ENCODE peak calls at places on chromosome 14, in six cellular contexts. One of them, this sample, is unnamed.

GRCh38 chr14:34682787-34683321 is 31.5 kb downstream of the CFL2 start:
- DNase-seq in RWPE1: no peak
- DNase-seq in fibroblast of mammary gland: no peak
- DNase-seq in chondrocyte: no peak
- DNase-seq in colonic mucosa: no peak
- DNase-seq in Peyer's patch: no peak
- DNase-seq in this sample: no peak

GRCh38 chr14:57865450-57866198 is at the start of gene SLC35F4:
- DNase-seq in RWPE1: peak
- DNase-seq in fibroblast of mammary gland: peak
- DNase-seq in chondrocyte: peak
- DNase-seq in colonic mucosa: no peak
- DNase-seq in Peyer's patch: no peak
- DNase-seq in this sample: no peak

GRCh38 chr14:88613552-88614010 is 50.7 kb downstream of the ZC3H14 start:
- DNase-seq in RWPE1: peak
- DNase-seq in fibroblast of mammary gland: peak
- DNase-seq in chondrocyte: no peak
- DNase-seq in colonic mucosa: no peak
- DNase-seq in Peyer's patch: peak
- DNase-seq in this sample: no peak

GRCh38 chr14:55077155-55077554 is 25.7 kb downstream of the MAPK1IP1L start:
- DNase-seq in RWPE1: peak
- DNase-seq in fibroblast of mammary gland: peak
- DNase-seq in chondrocyte: no peak
- DNase-seq in colonic mucosa: peak
- DNase-seq in Peyer's patch: no peak
- DNase-seq in this sample: no peak

GRCh38 chr14:96824283-96824682 is 27.1 kb downstream of the VRK1 start:
- DNase-seq in RWPE1: peak
- DNase-seq in fibroblast of mammary gland: peak
- DNase-seq in chondrocyte: no peak
- DNase-seq in colonic mucosa: no peak
- DNase-seq in Peyer's patch: no peak
- DNase-seq in this sample: no peak

GRCh38 chr14:50083467-50084337 is 32.7 kb downstream of the VCPKMT start:
- DNase-seq in RWPE1: no peak
- DNase-seq in fibroblast of mammary gland: no peak
- DNase-seq in chondrocyte: no peak
- DNase-seq in colonic mucosa: peak
- DNase-seq in Peyer's patch: no peak
- DNase-seq in this sample: peak

GRCh38 chr14:21631084-21631483 is 3.7 kb downstream of the OR10G2 start:
- DNase-seq in RWPE1: no peak
- DNase-seq in fibroblast of mammary gland: no peak
- DNase-seq in chondrocyte: no peak
- DNase-seq in colonic mucosa: no peak
- DNase-seq in Peyer's patch: no peak
- DNase-seq in this sample: no peak

GRCh38 chr14:67370830-67371229 is 10.7 kb downstream of the EIF2S1 start:
- DNase-seq in RWPE1: no peak
- DNase-seq in fibroblast of mammary gland: peak
- DNase-seq in chondrocyte: no peak
- DNase-seq in colonic mucosa: no peak
- DNase-seq in Peyer's patch: no peak
- DNase-seq in this sample: no peak

GRCh38 chr14:58638231-58639205 is 756 bp downstream of the DACT1 start:
- DNase-seq in RWPE1: peak
- DNase-seq in fibroblast of mammary gland: peak
- DNase-seq in chondrocyte: no peak
- DNase-seq in colonic mucosa: peak
- DNase-seq in Peyer's patch: peak
- DNase-seq in this sample: no peak

GRCh38 chr14:23408307-23408630 is 196 bp upstream of the MYH6 start:
- DNase-seq in RWPE1: no peak
- DNase-seq in fibroblast of mammary gland: no peak
- DNase-seq in chondrocyte: no peak
- DNase-seq in colonic mucosa: no peak
- DNase-seq in Peyer's patch: no peak
- DNase-seq in this sample: no peak

GRCh38 chr14:24734917-24735500 is 101.0 kb upstream of the GZMB start:
- DNase-seq in RWPE1: no peak
- DNase-seq in fibroblast of mammary gland: peak
- DNase-seq in chondrocyte: no peak
- DNase-seq in colonic mucosa: peak
- DNase-seq in Peyer's patch: peak
- DNase-seq in this sample: no peak

GRCh38 chr14:95184413-95184790 is 27.1 kb upstream of the DICER1 start:
- DNase-seq in RWPE1: no peak
- DNase-seq in fibroblast of mammary gland: no peak
- DNase-seq in chondrocyte: no peak
- DNase-seq in colonic mucosa: no peak
- DNase-seq in Peyer's patch: no peak
- DNase-seq in this sample: no peak

GRCh38 chr14:96192975-96193805 is 11.4 kb upstream of the BDKRB2 start:
- DNase-seq in RWPE1: no peak
- DNase-seq in fibroblast of mammary gland: no peak
- DNase-seq in chondrocyte: no peak
- DNase-seq in colonic mucosa: no peak
- DNase-seq in Peyer's patch: no peak
- DNase-seq in this sample: no peak

GRCh38 chr14:106491851-106492250 is 965.5 kb downstream of the TMEM121 start:
- DNase-seq in RWPE1: no peak
- DNase-seq in fibroblast of mammary gland: no peak
- DNase-seq in chondrocyte: no peak
- DNase-seq in colonic mucosa: no peak
- DNase-seq in Peyer's patch: peak
- DNase-seq in this sample: no peak

GRCh38 chr14:105484069-105484996 is 2.4 kb upstream of the CRIP1 start:
- DNase-seq in RWPE1: no peak
- DNase-seq in fibroblast of mammary gland: no peak
- DNase-seq in chondrocyte: no peak
- DNase-seq in colonic mucosa: peak
- DNase-seq in Peyer's patch: peak
- DNase-seq in this sample: no peak

GRCh38 chr14:54702014-54702491 is 135.1 kb downstream of the SAMD4A start:
- DNase-seq in RWPE1: no peak
- DNase-seq in fibroblast of mammary gland: no peak
- DNase-seq in chondrocyte: no peak
- DNase-seq in colonic mucosa: no peak
- DNase-seq in Peyer's patch: no peak
- DNase-seq in this sample: no peak

GRCh38 chr14:65098586-65098985 is 3.7 kb downstream of the MAX start:
- DNase-seq in RWPE1: peak
- DNase-seq in fibroblast of mammary gland: peak
- DNase-seq in chondrocyte: no peak
- DNase-seq in colonic mucosa: no peak
- DNase-seq in Peyer's patch: no peak
- DNase-seq in this sample: no peak

GRCh38 chr14:66645716-66646115 is 137.8 kb downstream of the GPHN start:
- DNase-seq in RWPE1: peak
- DNase-seq in fibroblast of mammary gland: no peak
- DNase-seq in chondrocyte: no peak
- DNase-seq in colonic mucosa: no peak
- DNase-seq in Peyer's patch: no peak
- DNase-seq in this sample: no peak

GRCh38 chr14:62428429-62429203 is 616.6 kb downstream of the KCNH5 start:
- DNase-seq in RWPE1: peak
- DNase-seq in fibroblast of mammary gland: peak
- DNase-seq in chondrocyte: no peak
- DNase-seq in colonic mucosa: no peak
- DNase-seq in Peyer's patch: no peak
- DNase-seq in this sample: no peak

GRCh38 chr14:23543403-23543802 is 8.2 kb downstream of the ZFHX2 start:
- DNase-seq in RWPE1: no peak
- DNase-seq in fibroblast of mammary gland: no peak
- DNase-seq in chondrocyte: peak
- DNase-seq in colonic mucosa: no peak
- DNase-seq in Peyer's patch: no peak
- DNase-seq in this sample: no peak

GRCh38 chr14:99378782-99379214 is 101.9 kb downstream of the SETD3 start:
- DNase-seq in RWPE1: peak
- DNase-seq in fibroblast of mammary gland: peak
- DNase-seq in chondrocyte: no peak
- DNase-seq in colonic mucosa: no peak
- DNase-seq in Peyer's patch: no peak
- DNase-seq in this sample: no peak

GRCh38 chr14:24632336-24632735 is 1.7 kb downstream of the GZMB start:
- DNase-seq in RWPE1: no peak
- DNase-seq in fibroblast of mammary gland: no peak
- DNase-seq in chondrocyte: no peak
- DNase-seq in colonic mucosa: no peak
- DNase-seq in Peyer's patch: no peak
- DNase-seq in this sample: no peak

GRCh38 chr14:49907186-49907585 is 14.3 kb downstream of the ARF6 start:
- DNase-seq in RWPE1: no peak
- DNase-seq in fibroblast of mammary gland: no peak
- DNase-seq in chondrocyte: no peak
- DNase-seq in colonic mucosa: peak
- DNase-seq in Peyer's patch: no peak
- DNase-seq in this sample: no peak

GRCh38 chr14:53953002-53953827 is 3.4 kb downstream of the BMP4 start:
- DNase-seq in RWPE1: peak
- DNase-seq in fibroblast of mammary gland: peak
- DNase-seq in chondrocyte: no peak
- DNase-seq in colonic mucosa: peak
- DNase-seq in Peyer's patch: peak
- DNase-seq in this sample: no peak

GRCh38 chr14:64253672-64254071 is 40.5 kb downstream of the ESR2 start:
- DNase-seq in RWPE1: peak
- DNase-seq in fibroblast of mammary gland: peak
- DNase-seq in chondrocyte: no peak
- DNase-seq in colonic mucosa: no peak
- DNase-seq in Peyer's patch: no peak
- DNase-seq in this sample: no peak

GRCh38 chr14:101476258-101476930 is 84.9 kb upstream of the DIO3 start:
- DNase-seq in RWPE1: no peak
- DNase-seq in fibroblast of mammary gland: no peak
- DNase-seq in chondrocyte: no peak
- DNase-seq in colonic mucosa: peak
- DNase-seq in Peyer's patch: peak
- DNase-seq in this sample: no peak

GRCh38 chr14:79082883-79083282 is 912.7 kb downstream of the NRXN3 start:
- DNase-seq in RWPE1: no peak
- DNase-seq in fibroblast of mammary gland: no peak
- DNase-seq in chondrocyte: no peak
- DNase-seq in colonic mucosa: no peak
- DNase-seq in Peyer's patch: no peak
- DNase-seq in this sample: no peak

GRCh38 chr14:90785474-90785873 is 30.8 kb downstream of the TTC7B start:
- DNase-seq in RWPE1: no peak
- DNase-seq in fibroblast of mammary gland: no peak
- DNase-seq in chondrocyte: peak
- DNase-seq in colonic mucosa: peak
- DNase-seq in Peyer's patch: peak
- DNase-seq in this sample: no peak
- TF ChIP-seq CTCF in RWPE1: no peak
- TF ChIP-seq CTCF in fibroblast of mammary gland: no peak
- TF ChIP-seq CTCF in chondrocyte: peak
- TF ChIP-seq CTCF in colonic mucosa: no peak
- TF ChIP-seq CTCF in Peyer's patch: no peak
- TF ChIP-seq CTCF in this sample: no peak

DNA sequence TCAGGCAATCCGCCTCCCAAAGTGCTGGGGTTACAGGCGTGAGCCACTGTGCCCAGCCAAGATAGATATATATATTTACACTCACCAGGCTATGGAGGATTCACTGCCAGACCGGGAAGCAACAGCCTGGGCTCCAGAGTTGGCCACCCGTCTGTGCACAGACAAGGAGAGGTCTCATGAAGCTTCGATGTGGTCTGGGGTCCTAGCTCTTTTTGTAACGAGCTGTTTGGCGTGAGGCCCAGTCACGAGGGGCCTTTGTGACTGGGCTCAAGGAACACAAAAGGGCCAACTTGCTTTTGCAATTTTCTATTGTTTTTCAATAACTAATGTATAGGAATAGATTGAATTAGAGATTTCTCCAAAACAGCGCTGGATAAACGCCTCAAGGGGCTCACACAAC is 77.6 kb upstream of the EIF5 start:
- DNase-seq in RWPE1: no peak
- DNase-seq in fibroblast of mammary gland: no peak
- DNase-seq in chondrocyte: no peak
- DNase-seq in colonic mucosa: no peak
- DNase-seq in Peyer's patch: no peak
- DNase-seq in this sample: no peak
- TF ChIP-seq CTCF in RWPE1: no peak
- TF ChIP-seq CTCF in fibroblast of mammary gland: no peak
- TF ChIP-seq CTCF in chondrocyte: no peak
- TF ChIP-seq CTCF in colonic mucosa: no peak
- TF ChIP-seq CTCF in Peyer's patch: no peak
- TF ChIP-seq CTCF in this sample: no peak

GRCh38 chr14:60514378-60515243 is 5.7 kb downstream of the SIX6 start:
- DNase-seq in RWPE1: no peak
- DNase-seq in fibroblast of mammary gland: no peak
- DNase-seq in chondrocyte: no peak
- DNase-seq in colonic mucosa: no peak
- DNase-seq in Peyer's patch: no peak
- DNase-seq in this sample: no peak
- TF ChIP-seq CTCF in RWPE1: peak
- TF ChIP-seq CTCF in fibroblast of mammary gland: peak
- TF ChIP-seq CTCF in chondrocyte: peak
- TF ChIP-seq CTCF in colonic mucosa: no peak
- TF ChIP-seq CTCF in Peyer's patch: peak
- TF ChIP-seq CTCF in this sample: no peak

DNA sequence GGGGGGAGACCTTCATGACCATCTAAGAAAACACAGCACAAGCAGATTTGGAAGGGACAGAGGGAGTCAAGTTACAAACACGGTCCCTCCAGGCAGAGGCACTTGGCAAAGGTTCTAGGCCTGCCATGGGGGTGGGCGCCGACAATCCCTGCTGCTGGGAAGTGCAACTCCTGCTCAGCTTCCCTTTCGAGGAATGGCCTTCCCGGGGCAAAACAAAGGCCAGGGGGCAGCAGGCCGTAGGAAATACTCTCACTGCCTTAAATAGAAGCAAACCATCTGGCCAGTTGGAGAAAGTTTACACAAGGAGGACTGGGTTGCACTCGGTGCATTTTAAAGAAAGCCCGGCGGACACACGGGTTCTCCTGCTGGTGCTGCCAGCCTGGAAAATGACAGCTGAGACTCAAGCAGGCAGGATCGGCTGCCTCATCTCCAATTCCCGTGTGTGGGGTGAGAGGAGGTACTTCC is 65.8 kb downstream of the ITPK1 start:
- DNase-seq in RWPE1: no peak
- DNase-seq in fibroblast of mammary gland: no peak
- DNase-seq in chondrocyte: no peak
- DNase-seq in colonic mucosa: no peak
- DNase-seq in Peyer's patch: no peak
- DNase-seq in this sample: no peak
- TF ChIP-seq CTCF in RWPE1: no peak
- TF ChIP-seq CTCF in fibroblast of mammary gland: no peak
- TF ChIP-seq CTCF in chondrocyte: no peak
- TF ChIP-seq CTCF in colonic mucosa: no peak
- TF ChIP-seq CTCF in Peyer's patch: no peak
- TF ChIP-seq CTCF in this sample: no peak

This sample was measured in activated B cell treated with CpG ODN at 0.5 μM for 24 hours.